ENCODE peak calls at places on chromosomes 7 and 10, in eight cellular contexts. One of them, this sample, is unnamed. For H3K9me3, the result is how much of the 10 kb centered on the place peaks cover.

GRCh38 chr10:14556285-14556956 is 218.3 kb downstream of the FAM107B start:
- DNase-seq in thyroid gland: peak
- DNase-seq in CD8-positive, alpha-beta T cell: no peak
- DNase-seq in fibroblast of lung: peak
- DNase-seq in uterus: no peak
- DNase-seq in OCI-LY7: peak
- DNase-seq in tibial artery: no peak
- DNase-seq in left lung: peak
- DNase-seq in this sample: peak

GRCh38 chr10:129766611-129767550 is 197.2 kb downstream of the EBF3 start:
- DNase-seq in fibroblast of lung: no peak
- DNase-seq in thyroid gland: no peak
- DNase-seq in tibial artery: peak
- DNase-seq in OCI-LY7: no peak
- DNase-seq in left lung: peak
- DNase-seq in CD8-positive, alpha-beta T cell: peak
- DNase-seq in uterus: no peak
- DNase-seq in this sample: no peak

GRCh38 chr7:105017263-105018051 is 3.5 kb downstream of the KMT2E start:
- DNase-seq in tibial artery: no peak
- DNase-seq in OCI-LY7: peak
- DNase-seq in left lung: no peak
- DNase-seq in fibroblast of lung: no peak
- DNase-seq in CD8-positive, alpha-beta T cell: no peak
- DNase-seq in uterus: no peak
- DNase-seq in thyroid gland: no peak
- DNase-seq in this sample: no peak

GRCh38 chr10:4984971-4985594 is 18.6 kb downstream of the AKR1C2 start:
- DNase-seq in CD8-positive, alpha-beta T cell: no peak
- DNase-seq in left lung: no peak
- DNase-seq in uterus: no peak
- DNase-seq in OCI-LY7: no peak
- DNase-seq in fibroblast of lung: peak
- DNase-seq in thyroid gland: peak
- DNase-seq in tibial artery: no peak
- DNase-seq in this sample: no peak

GRCh38 chr7:143375298-143376034 is 5.7 kb upstream of the ZYX start:
- DNase-seq in left lung: no peak
- DNase-seq in fibroblast of lung: no peak
- DNase-seq in thyroid gland: no peak
- DNase-seq in tibial artery: no peak
- DNase-seq in OCI-LY7: peak
- DNase-seq in CD8-positive, alpha-beta T cell: peak
- DNase-seq in uterus: no peak
- DNase-seq in this sample: no peak

GRCh38 chr10:68301790-68302502 is 29.9 kb upstream of the HNRNPH3 start:
- DNase-seq in fibroblast of lung: peak
- DNase-seq in tibial artery: no peak
- DNase-seq in CD8-positive, alpha-beta T cell: no peak
- DNase-seq in thyroid gland: no peak
- DNase-seq in left lung: no peak
- DNase-seq in uterus: no peak
- DNase-seq in OCI-LY7: peak
- DNase-seq in this sample: no peak

GRCh38 chr10:71086439-71087080 is 125.8 kb upstream of the UNC5B start:
- DNase-seq in left lung: no peak
- DNase-seq in uterus: no peak
- DNase-seq in OCI-LY7: no peak
- DNase-seq in CD8-positive, alpha-beta T cell: peak
- DNase-seq in fibroblast of lung: no peak
- DNase-seq in tibial artery: peak
- DNase-seq in thyroid gland: no peak
- DNase-seq in this sample: no peak

GRCh38 chr10:70584941-70585544 is 17.5 kb downstream of the PRF1 start:
- DNase-seq in uterus: no peak
- DNase-seq in CD8-positive, alpha-beta T cell: no peak
- DNase-seq in tibial artery: no peak
- DNase-seq in left lung: peak
- DNase-seq in fibroblast of lung: peak
- DNase-seq in thyroid gland: peak
- DNase-seq in OCI-LY7: peak
- DNase-seq in this sample: no peak

GRCh38 chr7:112383671-112384417 is 66.4 kb upstream of the IFRD1 start:
- DNase-seq in uterus: no peak
- DNase-seq in fibroblast of lung: peak
- DNase-seq in tibial artery: no peak
- DNase-seq in left lung: no peak
- DNase-seq in thyroid gland: no peak
- DNase-seq in CD8-positive, alpha-beta T cell: no peak
- DNase-seq in OCI-LY7: peak
- DNase-seq in this sample: no peak

GRCh38 chr7:730501-731439 is 3.7 kb upstream of the PRKAR1B start:
- DNase-seq in tibial artery: no peak
- DNase-seq in OCI-LY7: no peak
- DNase-seq in thyroid gland: no peak
- DNase-seq in fibroblast of lung: no peak
- DNase-seq in left lung: peak
- DNase-seq in uterus: no peak
- DNase-seq in CD8-positive, alpha-beta T cell: no peak
- DNase-seq in this sample: peak

GRCh38 chr7:138668197-138668596 is 33.0 kb downstream of the SVOPL start:
- DNase-seq in left lung: no peak
- DNase-seq in fibroblast of lung: no peak
- DNase-seq in thyroid gland: no peak
- DNase-seq in uterus: no peak
- DNase-seq in tibial artery: no peak
- DNase-seq in OCI-LY7: no peak
- DNase-seq in CD8-positive, alpha-beta T cell: no peak
- DNase-seq in this sample: no peak

GRCh38 chr10:92696606-92697383 is 7.0 kb downstream of the HHEX start:
- DNase-seq in thyroid gland: no peak
- DNase-seq in uterus: no peak
- DNase-seq in fibroblast of lung: no peak
- DNase-seq in left lung: no peak
- DNase-seq in tibial artery: no peak
- DNase-seq in CD8-positive, alpha-beta T cell: no peak
- DNase-seq in OCI-LY7: no peak
- DNase-seq in this sample: no peak

GRCh38 chr10:12181065-12181775 is 14.5 kb downstream of the NUDT5 start:
- DNase-seq in OCI-LY7: no peak
- DNase-seq in left lung: no peak
- DNase-seq in thyroid gland: no peak
- DNase-seq in fibroblast of lung: peak
- DNase-seq in tibial artery: no peak
- DNase-seq in uterus: no peak
- DNase-seq in CD8-positive, alpha-beta T cell: peak
- DNase-seq in this sample: peak

GRCh38 chr7:37109853-37110252 is 338.8 kb downstream of the ELMO1 start:
- DNase-seq in CD8-positive, alpha-beta T cell: no peak
- DNase-seq in thyroid gland: no peak
- DNase-seq in OCI-LY7: no peak
- DNase-seq in fibroblast of lung: peak
- DNase-seq in tibial artery: no peak
- DNase-seq in left lung: no peak
- DNase-seq in uterus: no peak
- DNase-seq in this sample: no peak

GRCh38 chr10:95467162-95467599 is 94.0 kb downstream of the SORBS1 start:
- DNase-seq in thyroid gland: no peak
- DNase-seq in fibroblast of lung: no peak
- DNase-seq in left lung: no peak
- DNase-seq in uterus: peak
- DNase-seq in CD8-positive, alpha-beta T cell: no peak
- DNase-seq in OCI-LY7: no peak
- DNase-seq in tibial artery: peak
- DNase-seq in this sample: peak

GRCh38 chr7:130875265-130875741 is 141.3 kb upstream of the KLF14 start:
- DNase-seq in OCI-LY7: peak
- DNase-seq in left lung: no peak
- DNase-seq in fibroblast of lung: peak
- DNase-seq in tibial artery: no peak
- DNase-seq in thyroid gland: peak
- DNase-seq in CD8-positive, alpha-beta T cell: no peak
- DNase-seq in uterus: no peak
- DNase-seq in this sample: peak

GRCh38 chr10:48389272-48389671 is 82.8 kb downstream of the MAPK8 start:
- DNase-seq in OCI-LY7: no peak
- DNase-seq in tibial artery: no peak
- DNase-seq in uterus: no peak
- DNase-seq in thyroid gland: peak
- DNase-seq in CD8-positive, alpha-beta T cell: no peak
- DNase-seq in left lung: no peak
- DNase-seq in fibroblast of lung: no peak
- DNase-seq in this sample: no peak

GRCh38 chr7:519429-519973 is at the start of gene PDGFA:
- DNase-seq in uterus: no peak
- DNase-seq in CD8-positive, alpha-beta T cell: no peak
- DNase-seq in OCI-LY7: no peak
- DNase-seq in left lung: no peak
- DNase-seq in fibroblast of lung: peak
- DNase-seq in thyroid gland: peak
- DNase-seq in tibial artery: no peak
- DNase-seq in this sample: peak

DNA sequence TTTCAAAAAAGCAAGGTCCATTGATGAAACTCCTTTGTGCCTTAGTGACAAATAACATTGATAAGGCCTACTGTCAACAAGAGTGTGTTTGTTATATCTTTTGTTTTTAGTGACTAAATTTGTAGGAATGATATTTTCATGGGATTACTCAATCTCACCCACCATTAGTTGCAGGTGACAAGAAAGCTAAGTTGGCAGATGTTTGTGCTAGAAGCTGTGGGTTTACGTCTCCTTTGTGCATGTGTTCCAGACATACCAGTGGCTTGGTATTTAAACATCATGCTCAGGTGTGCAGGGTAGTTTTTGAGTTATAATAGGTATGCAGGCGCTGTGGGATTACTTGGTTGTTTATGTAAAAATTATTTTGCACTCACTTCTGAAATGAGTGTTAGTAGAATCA is 178.6 kb downstream of the ANKRD30A start:
- DNase-seq in uterus: no peak
- DNase-seq in OCI-LY7: no peak
- DNase-seq in thyroid gland: no peak
- DNase-seq in fibroblast of lung: no peak
- DNase-seq in tibial artery: no peak
- DNase-seq in CD8-positive, alpha-beta T cell: no peak
- DNase-seq in left lung: no peak
- DNase-seq in this sample: no peak
- H3K9me3 ChIP-seq in uterus: under half
- H3K9me3 ChIP-seq in OCI-LY7: under half
- H3K9me3 ChIP-seq in thyroid gland: under half
- H3K9me3 ChIP-seq in fibroblast of lung: under half
- H3K9me3 ChIP-seq in tibial artery: under half
- H3K9me3 ChIP-seq in CD8-positive, alpha-beta T cell: under half
- H3K9me3 ChIP-seq in left lung: under half
- H3K9me3 ChIP-seq in this sample: half or more

DNA sequence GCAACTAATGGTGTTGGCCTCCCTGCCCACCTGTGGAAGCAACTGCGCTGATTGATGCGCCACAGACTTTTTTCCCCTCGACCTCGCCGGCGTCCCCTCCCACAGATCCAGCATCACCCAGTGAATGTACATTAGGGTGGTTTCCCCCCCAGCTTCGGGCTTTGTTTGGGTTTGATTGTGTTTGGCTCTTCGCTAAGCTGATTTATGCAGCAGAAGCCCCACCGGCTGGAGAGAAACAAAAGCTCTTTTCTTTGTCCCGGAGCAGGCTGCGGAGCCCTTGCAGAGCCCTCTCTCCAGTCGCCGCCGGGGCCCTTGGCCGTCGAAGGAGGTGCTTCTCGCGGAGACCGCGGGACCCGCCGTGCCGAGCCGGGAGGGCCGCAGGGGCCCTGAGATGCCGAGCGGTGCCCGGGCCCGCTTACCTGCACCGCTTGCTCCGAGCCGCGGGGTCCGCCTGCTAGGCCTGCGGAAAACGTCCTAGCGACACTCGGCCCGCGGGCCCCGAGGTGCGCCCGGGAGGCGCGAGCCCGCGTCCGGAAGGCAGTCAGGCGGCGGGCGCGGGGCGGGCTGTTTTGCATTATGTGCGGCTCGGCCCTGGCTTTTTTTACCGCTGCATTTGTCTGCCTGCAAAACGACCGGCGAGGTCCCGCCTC is 656 bp downstream of the ITGB8 start:
- DNase-seq in fibroblast of lung: peak
- DNase-seq in thyroid gland: peak
- DNase-seq in CD8-positive, alpha-beta T cell: no peak
- DNase-seq in OCI-LY7: peak
- DNase-seq in uterus: peak
- DNase-seq in tibial artery: peak
- DNase-seq in left lung: peak
- DNase-seq in this sample: no peak
- TF ChIP-seq CTCF in fibroblast of lung: no peak
- TF ChIP-seq CTCF in thyroid gland: no peak
- TF ChIP-seq CTCF in CD8-positive, alpha-beta T cell: no peak
- TF ChIP-seq CTCF in OCI-LY7: no peak
- TF ChIP-seq CTCF in uterus: peak
- TF ChIP-seq CTCF in tibial artery: no peak
- TF ChIP-seq CTCF in left lung: no peak
- TF ChIP-seq CTCF in this sample: no peak

DNA sequence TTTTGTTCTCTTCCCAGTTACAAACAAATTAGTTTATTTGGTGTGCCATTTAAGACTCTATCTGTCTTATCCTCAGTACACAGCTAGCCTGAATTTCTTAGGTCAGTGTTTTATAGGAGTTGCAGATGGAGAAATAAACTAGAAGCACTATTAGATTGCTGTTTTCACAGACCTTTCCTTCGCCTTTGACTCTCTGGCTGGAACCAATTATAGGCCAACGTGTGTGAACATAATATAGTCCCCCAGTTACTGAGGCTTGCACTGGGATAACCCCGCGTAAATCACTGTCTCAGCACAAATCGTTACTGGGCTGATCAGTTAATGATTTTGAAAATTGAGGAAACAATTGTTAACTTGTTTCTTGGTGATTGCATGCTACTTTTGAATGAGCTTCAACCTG is 233.4 kb downstream of the GFRA1 start:
- DNase-seq in thyroid gland: no peak
- DNase-seq in uterus: no peak
- DNase-seq in tibial artery: no peak
- DNase-seq in CD8-positive, alpha-beta T cell: no peak
- DNase-seq in fibroblast of lung: no peak
- DNase-seq in OCI-LY7: no peak
- DNase-seq in left lung: no peak
- DNase-seq in this sample: no peak
- H3K4me3 ChIP-seq in thyroid gland: no peak
- H3K4me3 ChIP-seq in uterus: no peak
- H3K4me3 ChIP-seq in tibial artery: no peak
- H3K4me3 ChIP-seq in CD8-positive, alpha-beta T cell: no peak
- H3K4me3 ChIP-seq in fibroblast of lung: no peak
- H3K4me3 ChIP-seq in OCI-LY7: no peak
- H3K4me3 ChIP-seq in left lung: no peak
- H3K4me3 ChIP-seq in this sample: no peak

DNA sequence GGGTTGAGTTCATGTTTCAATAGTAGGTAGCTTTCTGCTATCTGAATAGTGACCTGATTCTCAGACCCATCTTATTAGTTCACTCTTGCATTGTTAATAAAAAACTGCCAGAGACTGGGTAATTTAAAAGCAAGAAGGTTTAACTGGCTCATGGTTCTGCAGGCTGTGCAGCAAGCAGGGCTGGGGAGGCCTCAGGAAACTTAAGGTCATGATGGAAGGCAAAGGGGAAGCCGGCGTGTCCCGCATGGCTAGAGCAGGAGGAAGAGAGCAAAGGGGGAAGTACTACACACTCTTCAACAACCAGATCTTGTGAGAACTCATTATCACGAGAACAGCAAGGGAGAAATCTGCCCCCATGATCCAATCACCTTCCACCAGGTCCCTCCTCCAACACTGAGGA is 185.1 kb upstream of the PITRM1 start:
- DNase-seq in fibroblast of lung: no peak
- DNase-seq in uterus: no peak
- DNase-seq in thyroid gland: no peak
- DNase-seq in CD8-positive, alpha-beta T cell: no peak
- DNase-seq in tibial artery: no peak
- DNase-seq in OCI-LY7: no peak
- DNase-seq in left lung: peak
- DNase-seq in this sample: no peak
- H3K9me3 ChIP-seq in fibroblast of lung: under half
- H3K9me3 ChIP-seq in uterus: under half
- H3K9me3 ChIP-seq in thyroid gland: under half
- H3K9me3 ChIP-seq in CD8-positive, alpha-beta T cell: under half
- H3K9me3 ChIP-seq in tibial artery: under half
- H3K9me3 ChIP-seq in OCI-LY7: under half
- H3K9me3 ChIP-seq in left lung: under half
- H3K9me3 ChIP-seq in this sample: under half